ENCODE peak calls at places on chromosomes 6 and 20, in five cellular contexts. Q is foreskin fibroblast, L is ovary, U is GM12865, N is spleen. H is an unnamed sample.

GRCh38 chr20:20237093-20237959 is 130.6 kb upstream of the INSM1 start:
- DNase-seq in Q (peak), L (no peak), U (peak), N (no peak), H (no peak)

GRCh38 chr20:7136886-7137285 is 369.4 kb downstream of the BMP2 start:
- DNase-seq in Q (no peak), L (no peak), U (no peak), N (no peak), H (no peak)

GRCh38 chr6:431504-431903 is 40.0 kb downstream of the IRF4 start:
- DNase-seq in Q (no peak), L (no peak), U (peak), N (no peak), H (no peak)

GRCh38 chr20:313948-314347 is 11.4 kb upstream of the SOX12 start:
- DNase-seq in Q (peak), L (no peak), U (no peak), N (no peak), H (no peak)

GRCh38 chr6:109282732-109283131 is 99.5 kb downstream of the CD164 start:
- DNase-seq in Q (no peak), L (no peak), U (no peak), N (no peak), H (no peak)

GRCh38 chr20:19903168-19903676 is 113.9 kb upstream of the NAA20 start:
- DNase-seq in Q (peak), L (no peak), U (peak), N (no peak), H (no peak)

GRCh38 chr20:46230811-46231282 is 77.5 kb downstream of the CDH22 start:
- DNase-seq in Q (peak), L (peak), U (no peak), N (no peak), H (no peak)

GRCh38 chr6:164252952-164253351 is 838.4 kb downstream of the QKI start:
- DNase-seq in Q (no peak), L (no peak), U (no peak), N (no peak), H (no peak)

GRCh38 chr6:111222341-111222740 is 135.0 kb downstream of the SLC16A10 start:
- DNase-seq in Q (no peak), L (no peak), U (no peak), N (no peak), H (no peak)

GRCh38 chr6:56555438-56555872 is 87.2 kb downstream of the DST start:
- DNase-seq in Q (peak), L (no peak), U (no peak), N (no peak), H (peak)

GRCh38 chr20:41173791-41174341 is 36.5 kb downstream of the PLCG1 start:
- DNase-seq in Q (no peak), L (peak), U (no peak), N (peak), H (no peak)

GRCh38 chr20:56689852-56690485 is 60.9 kb downstream of the TFAP2C start:
- DNase-seq in Q (peak), L (no peak), U (no peak), N (no peak), H (no peak)
- H3K4me3 ChIP-seq in Q (no peak), L (no peak), U (no peak), N (no peak), H (no peak)

GRCh38 chr6:167932468-167933276 is 64.8 kb upstream of the KIF25 start:
- DNase-seq in Q (peak), L (no peak), U (no peak), N (no peak), H (no peak)

GRCh38 chr6:167933847-167934246 is 63.6 kb upstream of the KIF25 start:
- DNase-seq in Q (no peak), L (no peak), U (no peak), N (no peak), H (no peak)

GRCh38 chr6:167934426-167934864 is 63.0 kb upstream of the KIF25 start:
- DNase-seq in Q (no peak), L (no peak), U (no peak), N (no peak), H (no peak)

GRCh38 chr6:167930300-167930699 is 67.2 kb upstream of the KIF25 start:
- DNase-seq in Q (peak), L (no peak), U (no peak), N (no peak), H (no peak)

DNA sequence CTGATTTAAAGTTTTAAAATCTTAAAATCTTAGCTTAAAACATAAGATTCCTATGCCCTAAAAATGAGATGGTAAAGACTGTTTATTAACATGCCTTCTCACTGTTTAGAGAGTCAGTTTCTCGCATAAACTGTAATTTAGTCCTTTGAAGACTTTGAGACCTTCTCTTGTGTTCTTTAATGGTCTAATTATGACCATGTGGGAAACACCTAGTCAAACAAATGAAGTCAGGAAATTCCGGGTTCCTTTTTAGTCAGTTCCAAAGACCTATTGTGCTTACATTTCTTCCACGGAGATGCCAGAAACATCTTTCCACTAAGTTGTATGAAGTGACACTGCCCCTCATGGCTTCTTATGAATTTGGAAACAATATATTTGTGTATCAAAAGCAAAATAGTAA is 64.2 kb upstream of the KIF25 start:
- DNase-seq in Q (no peak), L (no peak), U (peak), N (no peak), H (no peak)
- H3K4me3 ChIP-seq in Q (no peak), L (no peak), U (no peak), N (no peak), H (no peak)

DNA sequence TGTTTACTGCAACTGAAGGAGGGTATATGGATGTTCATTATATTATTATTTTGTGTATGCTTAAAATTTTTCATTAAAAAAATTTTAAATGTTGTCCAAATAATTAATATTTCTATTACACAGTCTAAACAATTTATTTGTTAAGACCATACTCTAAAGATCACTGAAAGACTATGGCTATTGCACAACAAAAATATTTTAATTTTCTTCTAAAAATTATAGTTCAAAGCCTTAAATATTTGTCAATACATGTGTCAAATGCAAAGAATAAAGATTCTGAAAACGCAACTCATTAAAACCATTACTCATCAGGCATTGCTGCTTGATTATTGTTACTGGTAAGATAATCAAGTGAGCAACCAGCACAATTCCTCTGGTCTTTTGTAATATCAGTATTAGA is 2.2 kb downstream of the MMS22L start:
- DNase-seq in Q (no peak), L (no peak), U (no peak), N (no peak), H (no peak)
- H3K4me3 ChIP-seq in Q (no peak), L (no peak), U (no peak), N (no peak), H (no peak)

GRCh38 chr6:118785601-118786000 is 108.4 kb upstream of the ASF1A start:
- DNase-seq in Q (no peak), L (no peak), U (no peak), N (no peak), H (no peak)
- H3K4me3 ChIP-seq in Q (no peak), L (no peak), U (no peak), N (no peak), H (no peak)

GRCh38 chr6:125155344-125155743 is 1.8 kb downstream of the TPD52L1 start:
- DNase-seq in Q (no peak), L (no peak), U (no peak), N (no peak), H (no peak)

GRCh38 chr6:125156496-125156895 is 2.9 kb downstream of the TPD52L1 start:
- DNase-seq in Q (no peak), L (no peak), U (no peak), N (no peak), H (no peak)

GRCh38 chr6:125153541-125154183 is at the start of gene TPD52L1:
- DNase-seq in Q (peak), L (peak), U (peak), N (peak), H (no peak)

GRCh38 chr6:125151715-125152114 is 1.9 kb upstream of the TPD52L1 start:
- DNase-seq in Q (no peak), L (no peak), U (no peak), N (no peak), H (no peak)

DNA sequence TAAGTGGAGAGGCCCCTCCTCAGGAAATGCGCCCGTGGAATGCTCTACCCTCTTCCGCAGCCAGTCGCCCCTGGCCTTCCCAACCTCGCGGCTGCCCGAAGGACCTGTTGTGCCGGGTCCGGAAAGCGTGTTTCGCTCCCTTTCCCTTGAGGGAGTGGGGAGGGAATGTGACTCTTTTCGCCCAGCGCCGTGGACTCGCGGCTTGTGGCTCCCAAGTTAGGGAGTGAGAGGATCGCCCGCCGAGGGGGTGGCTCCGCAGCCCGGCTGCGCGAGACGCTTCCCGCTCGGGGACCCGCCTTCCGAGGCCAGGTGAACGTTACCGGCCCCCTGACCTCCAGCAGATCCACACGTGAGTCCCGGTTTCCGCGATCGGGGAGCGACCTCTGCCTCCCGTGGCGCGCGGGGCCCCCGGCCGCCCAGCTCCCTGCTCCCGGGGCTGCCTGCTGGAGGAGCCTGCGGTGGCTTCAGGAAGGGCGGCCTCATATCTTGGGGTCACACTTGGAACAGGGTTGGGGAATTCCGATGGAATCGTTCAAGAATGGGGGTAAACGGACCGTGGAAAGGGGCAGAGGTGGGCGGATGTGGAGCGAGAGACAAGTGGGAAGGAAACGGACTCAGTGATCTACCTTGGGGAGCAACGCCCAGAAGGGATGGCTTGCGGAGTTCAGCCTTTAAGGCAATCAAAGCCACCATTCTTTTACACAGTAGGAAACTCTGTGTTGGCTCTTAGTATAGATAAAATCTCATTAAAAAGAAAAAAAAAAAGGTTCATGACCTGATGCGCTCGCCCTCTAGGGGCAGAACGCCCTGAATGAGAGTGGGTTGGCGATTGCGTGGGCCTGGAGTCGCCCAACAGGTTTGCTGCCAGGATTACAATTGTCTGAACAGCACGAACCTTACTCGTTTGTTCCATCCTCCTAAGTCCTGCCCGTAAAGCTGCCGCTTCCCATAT is 887 bp downstream of the TPD52L1 start:
- DNase-seq in Q (peak), L (peak), U (peak), N (peak), H (no peak)
- H3K4me3 ChIP-seq in Q (peak), L (peak), U (no peak), N (peak), H (peak)

DNA sequence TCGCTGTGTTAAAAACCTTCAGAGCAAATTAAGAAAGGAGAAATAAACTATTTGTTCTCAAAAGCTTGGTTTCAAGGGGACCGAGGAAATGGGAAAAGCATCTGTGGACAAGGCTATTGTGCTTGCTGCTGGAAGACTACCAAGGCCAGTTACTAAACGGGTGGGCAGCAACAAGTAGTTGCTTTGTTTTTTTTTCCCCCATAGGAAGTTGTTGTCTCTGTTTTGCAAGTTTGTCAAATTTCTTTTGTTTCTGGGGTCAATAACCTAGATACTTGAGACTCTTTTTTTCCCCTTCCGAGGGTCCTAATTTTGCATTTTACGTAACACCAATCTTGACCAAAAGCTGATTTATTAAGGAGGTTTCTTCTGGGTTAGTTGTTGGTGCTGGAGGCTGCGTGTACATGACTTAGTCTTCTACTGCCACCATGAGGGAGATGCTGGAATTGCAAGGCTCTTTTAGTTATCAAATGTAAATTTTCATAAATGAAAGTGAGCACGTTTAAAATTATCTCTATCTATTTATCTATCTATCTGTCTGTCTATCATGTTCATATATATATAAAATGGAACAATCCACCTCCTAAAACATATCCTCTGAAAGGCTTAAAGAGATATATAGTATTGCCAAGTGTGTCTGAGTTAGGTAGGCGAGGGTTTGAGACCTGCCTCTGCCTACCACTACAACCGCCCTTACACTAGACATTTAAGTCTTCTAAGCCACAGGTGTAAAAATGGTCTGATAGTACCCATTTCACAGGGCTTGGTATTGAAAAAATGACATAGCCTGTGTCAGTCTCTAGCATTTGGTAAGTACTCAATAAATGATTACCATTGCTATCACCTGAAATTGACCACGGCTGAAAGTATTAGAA is 60.3 kb downstream of the GCLC start:
- DNase-seq in Q (peak), L (no peak), U (peak), N (no peak), H (no peak)
- H3K4me3 ChIP-seq in Q (no peak), L (no peak), U (no peak), N (no peak), H (no peak)